ENCODE peak calls at places on chromosomes 16 and 17, in five cellular contexts. E is GM19239; O is CD4-positive, alpha-beta memory T cell; B is T-cell; I is NCI-H1105 treated with DMSO at 0.1 percent for 48 hours. C is an unnamed sample.

GRCh38 chr17:81097134-81097942 is 62.4 kb downstream of the BAIAP2 start:
- DNase-seq in E (no peak), O (peak), B (peak), I (no peak), C (peak)

GRCh38 chr17:66737524-66737923 is 97.4 kb upstream of the CACNG5 start:
- DNase-seq in E (no peak), O (no peak), B (no peak), I (no peak), C (no peak)

GRCh38 chr17:57451126-57451690 is 194.9 kb downstream of the MSI2 start:
- DNase-seq in E (no peak), O (no peak), B (no peak), I (no peak), C (no peak)

GRCh38 chr16:85908444-85908843 is 9.5 kb downstream of the IRF8 start:
- DNase-seq in E (peak), O (no peak), B (no peak), I (no peak), C (no peak)

GRCh38 chr16:74169687-74170522 is 126.7 kb upstream of the PSMD7 start:
- DNase-seq in E (no peak), O (no peak), B (no peak), I (no peak), C (no peak)

GRCh38 chr17:34633351-34633750 is 54.0 kb downstream of the TMEM132E start:
- DNase-seq in E (no peak), O (no peak), B (no peak), I (peak), C (no peak)

GRCh38 chr17:50798424-50799344 is 31.4 kb upstream of the ANKRD40CL start:
- DNase-seq in E (no peak), O (no peak), B (no peak), I (no peak), C (no peak)

GRCh38 chr16:4064950-4065352 is 51.3 kb downstream of the ADCY9 start:
- DNase-seq in E (no peak), O (peak), B (peak), I (no peak), C (no peak)

GRCh38 chr17:83174859-83175550 is 95.6 kb downstream of the METRNL start:
- DNase-seq in E (no peak), O (no peak), B (no peak), I (no peak), C (no peak)

GRCh38 chr16:24077989-24078388 is 178.1 kb upstream of the CACNG3 start:
- DNase-seq in E (no peak), O (no peak), B (no peak), I (no peak), C (no peak)

GRCh38 chr17:77555741-77556291 is 402.7 kb upstream of the TNRC6C start:
- DNase-seq in E (no peak), O (no peak), B (no peak), I (peak), C (no peak)

GRCh38 chr17:76688165-76688622 is 22.6 kb downstream of the MXRA7 start:
- DNase-seq in E (no peak), O (no peak), B (no peak), I (no peak), C (no peak)

GRCh38 chr17:75124041-75124818 is 7.3 kb downstream of the NT5C start:
- DNase-seq in E (no peak), O (peak), B (peak), I (no peak), C (peak)

GRCh38 chr16:56923481-56923880 is 8.5 kb upstream of the HERPUD1 start:
- DNase-seq in E (no peak), O (no peak), B (no peak), I (no peak), C (no peak)

GRCh38 chr17:41792835-41793748 is 6.6 kb upstream of the JUP start:
- DNase-seq in E (no peak), O (no peak), B (no peak), I (no peak), C (no peak)

GRCh38 chr16:68798398-68798797 is 44.9 kb upstream of the TANGO6 start:
- DNase-seq in E (no peak), O (no peak), B (no peak), I (peak), C (no peak)

GRCh38 chr16:70715113-70715711 is 29.4 kb upstream of the MTSS2 start:
- DNase-seq in E (no peak), O (no peak), B (no peak), I (no peak), C (no peak)

GRCh38 chr16:73083271-73083670 is 35.3 kb upstream of the ZFHX3 start:
- DNase-seq in E (no peak), O (no peak), B (no peak), I (no peak), C (no peak)

GRCh38 chr16:17827313-17827712 is 356.6 kb upstream of the XYLT1 start:
- DNase-seq in E (no peak), O (no peak), B (no peak), I (peak), C (no peak)

GRCh38 chr16:86664518-86665318 is 86.4 kb downstream of the FOXL1 start:
- DNase-seq in E (peak), O (no peak), B (no peak), I (no peak), C (no peak)

GRCh38 chr17:46733837-46734516 is 84.5 kb downstream of the WNT3 start:
- DNase-seq in E (no peak), O (no peak), B (no peak), I (no peak), C (no peak)

GRCh38 chr17:73841431-73842060 is 197.3 kb upstream of the SDK2 start:
- DNase-seq in E (no peak), O (no peak), B (peak), I (peak), C (no peak)

GRCh38 chr16:82439678-82440293 is 187.0 kb upstream of the CDH13 start:
- DNase-seq in E (peak), O (no peak), B (no peak), I (no peak), C (no peak)

GRCh38 chr16:86108062-86108461 is 209.1 kb downstream of the IRF8 start:
- DNase-seq in E (no peak), O (no peak), B (no peak), I (no peak), C (no peak)

GRCh38 chr16:57300387-57301125 is 16.1 kb upstream of the PLLP start:
- DNase-seq in E (peak), O (peak), B (peak), I (peak), C (peak)